ENCODE peak calls at places on chromosomes 6 and 20, in ten cellular contexts. R is brain microvascular endothelial cell, V is tibial nerve, D is ovary, Q is pancreas, M is breast epithelium, I is cardiac muscle cell, E is ascending aorta, S is HCT116, Z is A549. X is an unnamed sample.

GRCh38 chr20:57514273-57514751 is 10.6 kb downstream of the CTCFL start:
- DNase-seq in I (peak; percentile 84), D (peak; percentile 78), Q (peak; percentile 71), E (peak; percentile 83), V (peak; percentile 52), M (peak; percentile 64), R (peak; percentile 62), Z (peak; percentile 73), S (peak; percentile 58), X (peak; percentile 79)

GRCh38 chr20:40646321-40647212 is 42.5 kb downstream of the MAFB start:
- DNase-seq in S (no peak), Z (no peak), D (no peak), R (no peak), M (no peak), V (no peak), I (peak; percentile 15), Q (no peak), E (no peak), X (no peak)

GRCh38 chr6:154154389-154154967 is 115.4 kb downstream of the OPRM1 start:
- DNase-seq in V (peak; percentile 48), R (peak; percentile 47), S (peak; percentile 62), Q (peak; percentile 50), E (peak; percentile 77), I (peak; percentile 85), Z (peak; percentile 67), D (peak; percentile 73), M (no peak), X (peak; percentile 65)

GRCh38 chr20:56974499-56975250 is 291.8 kb downstream of the BMP7 start:
- DNase-seq in E (no peak), R (peak; percentile 63), V (no peak), M (no peak), I (peak; percentile 62), Z (peak; percentile 81), S (peak; percentile 47), D (no peak), Q (peak; percentile 63), X (peak; percentile 59)

GRCh38 chr6:148747493-148748160 is 797 bp downstream of the UST start:
- DNase-seq in R (peak; percentile 26), E (peak; percentile 72), V (peak; percentile 36), D (peak; percentile 57), M (peak; percentile 53), Z (peak; percentile 5), S (no peak), I (peak; percentile 38), Q (peak; percentile 46), X (peak; percentile 53)

GRCh38 chr6:16374796-16375195 is 136.4 kb downstream of the GMPR start:
- DNase-seq in M (no peak), E (peak; percentile 54), D (no peak), S (no peak), V (no peak), R (no peak), I (no peak), Z (no peak), Q (no peak), X (no peak)

GRCh38 chr20:61694666-61695065 is 371.0 kb downstream of the TAF4 start:
- DNase-seq in R (no peak), V (no peak), Q (no peak), I (no peak), E (no peak), D (no peak), M (no peak), S (no peak), Z (no peak), X (no peak)

GRCh38 chr6:56314683-56315523 is 67.5 kb upstream of the COL21A1 start:
- DNase-seq in R (peak; percentile 53), I (peak; percentile 66), Z (peak; percentile 35), E (no peak), M (no peak), Q (peak; percentile 45), D (peak; percentile 40), V (no peak), S (peak; percentile 52), X (no peak)

GRCh38 chr20:16539280-16539679 is 34.0 kb downstream of the KIF16B start:
- DNase-seq in D (no peak), V (no peak), Q (no peak), I (peak; percentile 30), M (no peak), S (no peak), Z (peak; percentile 26), E (no peak), R (peak; percentile 26), X (peak; percentile 21)

GRCh38 chr6:151647871-151648639 is 154.2 kb downstream of the CCDC170 start:
- DNase-seq in R (peak; percentile 12), I (peak; percentile 6), E (no peak), D (no peak), S (peak; percentile 50), V (no peak), Q (no peak), M (no peak), Z (peak; percentile 24), X (no peak)

GRCh38 chr6:43368517-43369160 is 808 bp downstream of the ZNF318 start:
- DNase-seq in E (no peak), V (no peak), Q (peak; percentile 47), S (no peak), Z (peak; percentile 9), R (peak; percentile 22), I (peak; percentile 55), M (no peak), D (peak; percentile 43), X (peak; percentile 50)

GRCh38 chr20:48126227-48126740 is 341.0 kb upstream of the SULF2 start:
- DNase-seq in D (no peak), V (no peak), Z (no peak), R (no peak), M (no peak), S (no peak), E (no peak), Q (no peak), I (no peak), X (no peak)

GRCh38 chr20:37994512-37994911 is 38.7 kb downstream of the TTI1 start:
- DNase-seq in I (peak; percentile 65), V (no peak), M (no peak), S (no peak), Q (no peak), D (no peak), E (no peak), R (peak; percentile 50), Z (peak; percentile 40), X (no peak)

GRCh38 chr6:30881987-30882763 is 2.1 kb upstream of the DDR1 start:
- DNase-seq in E (peak; percentile 59), D (peak; percentile 59), I (peak; percentile 48), V (no peak), M (no peak), Z (no peak), R (peak; percentile 15), Q (no peak), S (no peak), X (no peak)

GRCh38 chr6:30880563-30881252 is 3.6 kb upstream of the DDR1 start:
- DNase-seq in M (no peak), S (no peak), Q (no peak), D (no peak), V (no peak), E (no peak), R (no peak), I (no peak), Z (no peak), X (no peak)

GRCh38 chr6:30879684-30880427 is 4.5 kb upstream of the DDR1 start:
- DNase-seq in I (no peak), S (no peak), M (no peak), E (no peak), R (no peak), V (no peak), Q (no peak), Z (no peak), D (no peak), X (no peak)

GRCh38 chr6:30882764-30883475 is 1.4 kb upstream of the DDR1 start:
- DNase-seq in S (peak; percentile 54), Z (peak; percentile 21), Q (peak; percentile 86), M (peak; percentile 89), I (no peak), D (peak; percentile 56), V (no peak), E (peak; percentile 64), R (no peak), X (peak; percentile 84)

GRCh38 chr6:30881392-30881986 is 2.8 kb upstream of the DDR1 start:
- DNase-seq in V (no peak), Z (no peak), Q (no peak), R (no peak), E (no peak), S (no peak), I (no peak), M (no peak), D (no peak), X (no peak)
- H3K4me3 ChIP-seq in V (no peak overlapping the region), Z (no peak overlapping the region), Q (no peak overlapping the region), R (no peak overlapping the region), E (no peak overlapping the region), S (no peak overlapping the region), I (peak overlapping the region; percentile 24), M (no peak overlapping the region), D (no peak overlapping the region), X (no peak overlapping the region)

DNA sequence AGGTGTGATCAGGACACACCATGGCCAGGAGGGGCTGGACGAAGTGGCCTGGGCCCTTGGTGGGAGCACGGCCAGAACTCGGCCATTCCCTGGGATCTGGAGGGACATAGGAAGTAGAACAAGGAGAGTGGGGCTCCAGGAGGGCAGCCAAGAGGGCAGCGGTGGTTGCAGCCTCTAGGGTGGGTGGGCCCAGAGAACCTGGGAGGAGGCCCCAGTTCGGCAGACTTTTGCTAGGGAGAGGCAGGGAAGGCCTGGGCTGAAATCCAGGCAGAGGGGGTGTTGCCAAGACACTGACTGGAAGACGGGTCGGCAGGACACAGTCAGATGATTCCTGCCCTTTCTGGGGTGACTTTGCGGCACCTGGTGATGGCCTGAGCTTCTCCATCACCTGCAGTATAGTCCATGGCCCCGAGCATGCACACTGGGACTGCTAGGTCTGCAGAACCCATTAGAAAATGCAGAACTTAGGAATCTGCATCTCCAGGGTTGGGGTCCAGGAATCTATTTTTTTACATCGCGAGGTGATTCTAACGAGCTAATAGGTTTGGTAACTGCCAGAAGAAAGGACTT is 224.8 kb downstream of the SYNDIG1 start:
- DNase-seq in Z (no peak), M (peak; percentile 31), D (peak; percentile 35), V (no peak), S (no peak), I (no peak), E (no peak), R (no peak), Q (no peak), X (no peak)
- H3K27ac ChIP-seq in Z (no peak overlapping the region), M (no peak overlapping the region), D (no peak overlapping the region), V (no peak overlapping the region), S (no peak overlapping the region), I (no peak overlapping the region), E (no peak overlapping the region), R (no peak overlapping the region), Q (no peak overlapping the region), X (no peak overlapping the region)

DNA sequence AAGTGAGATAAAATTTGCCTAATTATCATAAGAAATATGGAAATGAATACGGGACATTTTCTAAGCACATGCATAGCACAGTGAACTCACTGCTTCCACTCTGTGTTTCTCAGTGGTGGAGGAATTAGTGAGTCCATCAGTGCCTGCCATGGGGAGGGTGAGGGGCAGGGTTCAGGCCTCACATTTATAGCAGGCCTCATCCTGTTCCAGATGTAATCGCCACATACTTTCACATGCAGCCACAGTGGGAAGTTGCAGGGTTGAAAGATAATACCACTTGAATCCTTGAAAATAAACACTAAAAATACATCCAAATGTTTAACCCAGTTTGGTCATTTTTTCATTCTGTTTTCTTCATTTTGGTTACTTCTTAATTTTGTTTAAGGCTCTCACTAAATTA is 29.9 kb upstream of the ANKEF1 start:
- DNase-seq in V (no peak), Q (no peak), Z (no peak), D (no peak), S (no peak), M (no peak), E (no peak), I (no peak), R (no peak), X (no peak)
- H3K4me3 ChIP-seq in V (no peak overlapping the region), Q (no peak overlapping the region), Z (no peak overlapping the region), D (no peak overlapping the region), S (no peak overlapping the region), M (no peak overlapping the region), E (no peak overlapping the region), I (no peak overlapping the region), R (no peak overlapping the region), X (no peak overlapping the region)

GRCh38 chr6:3888153-3888957 is 39.2 kb downstream of the FAM50B start:
- DNase-seq in V (peak; percentile 48), I (peak; percentile 44), D (no peak), Z (peak; percentile 80), Q (no peak), S (no peak), M (no peak), E (no peak), R (no peak), X (peak; percentile 34)
- H3K27ac ChIP-seq in V (peak overlapping the region; percentile 77), I (no peak overlapping the region), D (no peak overlapping the region), Z (peak overlapping the region; percentile 74), Q (no peak overlapping the region), S (no peak overlapping the region), M (peak overlapping the region; percentile 11), E (peak overlapping the region; percentile 7), R (no peak overlapping the region), X (peak overlapping the region; percentile 48)

X was measured in transverse colon.